ENCODE peak calls at places on chromosomes 13 and 19, in ten cellular contexts. W is aorta; F is naive thymus-derived CD4-positive, alpha-beta T cell; C is Caco-2; I is keratinocyte; U is A549; A is A673; L is CD8-positive, alpha-beta memory T cell; T is stomach; N is endodermal cell. Q is an unnamed sample.

GRCh38 chr13:86445584-86446140 is 646.4 kb upstream of the SLITRK6 start:
- DNase-seq in W (no peak), U (no peak), C (no peak), N (no peak), I (no peak), T (no peak), A (no peak), F (no peak), L (no peak), Q (no peak)

GRCh38 chr19:19385900-19386339 is 19.6 kb upstream of the GATAD2A start:
- DNase-seq in I (no peak), N (no peak), L (peak), W (peak), A (no peak), F (no peak), U (no peak), C (no peak), T (no peak), Q (no peak)

GRCh38 chr13:99614465-99614885 is 113.2 kb downstream of the TM9SF2 start:
- DNase-seq in N (peak), A (peak), U (peak), T (peak), C (peak), W (no peak), L (no peak), I (peak), F (no peak), Q (peak)

GRCh38 chr19:35135389-35135909 is 590 bp upstream of the LGI4 start:
- DNase-seq in N (peak), U (peak), C (peak), L (peak), W (peak), F (no peak), I (no peak), T (peak), A (peak), Q (peak)

GRCh38 chr13:56586966-56587365 is 553.8 kb upstream of the PRR20A start:
- DNase-seq in N (no peak), T (no peak), I (no peak), L (no peak), A (no peak), C (no peak), F (no peak), W (no peak), U (no peak), Q (no peak)

GRCh38 chr13:106651442-106651841 is 83.5 kb upstream of the ARGLU1 start:
- DNase-seq in T (no peak), W (no peak), N (no peak), A (no peak), L (no peak), C (no peak), F (no peak), U (no peak), I (no peak), Q (no peak)

GRCh38 chr13:79267560-79267959 is 138.5 kb downstream of the RBM26 start:
- DNase-seq in L (no peak), N (no peak), I (no peak), U (no peak), F (no peak), A (no peak), W (no peak), C (no peak), T (no peak), Q (no peak)

GRCh38 chr19:32823747-32824102 is 45.8 kb downstream of the SLC7A9 start:
- DNase-seq in U (no peak), L (no peak), N (no peak), W (no peak), C (no peak), T (no peak), I (no peak), A (no peak), F (no peak), Q (no peak)

GRCh38 chr13:108037348-108037747 is 178.0 kb downstream of the LIG4 start:
- DNase-seq in L (no peak), U (no peak), W (no peak), F (no peak), N (no peak), A (no peak), I (no peak), T (no peak), C (no peak), Q (no peak)

GRCh38 chr13:45209229-45209628 is 8.4 kb upstream of the KCTD4 start:
- DNase-seq in T (no peak), C (no peak), U (no peak), L (no peak), I (no peak), N (no peak), F (no peak), A (no peak), W (no peak), Q (no peak)

GRCh38 chr13:80339841-80340642 is 884 bp downstream of the SPRY2 start:
- DNase-seq in I (no peak), T (peak), L (no peak), A (no peak), W (peak), C (peak), N (peak), U (no peak), F (no peak), Q (peak)

GRCh38 chr13:81771948-81772347 is 1431.0 kb upstream of the SPRY2 start:
- DNase-seq in C (no peak), F (no peak), T (no peak), L (no peak), A (no peak), W (no peak), U (no peak), I (no peak), N (peak), Q (no peak)

GRCh38 chr13:76965759-76966421 is 17.6 kb downstream of the ACOD1 start:
- DNase-seq in C (no peak), I (no peak), N (no peak), T (peak), A (peak), W (peak), U (no peak), L (no peak), F (no peak), Q (no peak)

GRCh38 chr13:98878421-98879126 is 99.3 kb downstream of the DOCK9 start:
- DNase-seq in C (no peak), L (no peak), N (no peak), U (no peak), W (no peak), I (no peak), T (no peak), A (no peak), F (no peak), Q (no peak)

GRCh38 chr19:17623224-17623935 is 64.8 kb downstream of the UNC13A start:
- DNase-seq in C (no peak), U (no peak), A (no peak), F (no peak), I (no peak), N (no peak), W (no peak), T (no peak), L (no peak), Q (no peak)

GRCh38 chr13:43444085-43444484 is 342.7 kb downstream of the ENOX1 start:
- DNase-seq in I (no peak), L (no peak), W (no peak), A (no peak), T (no peak), N (no peak), C (no peak), F (no peak), U (no peak), Q (no peak)

GRCh38 chr19:53102701-53103140 is 501 bp downstream of the ZNF160 start:
- DNase-seq in F (peak), I (no peak), W (peak), L (peak), C (no peak), N (peak), A (peak), U (no peak), T (peak), Q (peak)

GRCh38 chr19:1526979-1527649 is 3.2 kb downstream of the PLK5 start:
- DNase-seq in F (no peak), W (no peak), I (no peak), N (no peak), L (no peak), A (no peak), U (no peak), C (no peak), T (no peak), Q (no peak)

GRCh38 chr19:35236638-35237400 is 8.3 kb upstream of the FAM187B start:
- DNase-seq in L (no peak), I (no peak), T (no peak), C (no peak), U (no peak), A (peak), N (no peak), W (no peak), F (no peak), Q (peak)

GRCh38 chr19:28150129-28150528 is 1062.8 kb downstream of the UQCRFS1 start:
- DNase-seq in T (no peak), L (no peak), W (no peak), C (no peak), N (peak), F (no peak), U (no peak), A (no peak), I (no peak), Q (no peak)

GRCh38 chr19:33063356-33064116 is 1.2 kb downstream of the RHPN2 start:
- DNase-seq in C (no peak), W (no peak), N (peak), I (no peak), F (no peak), U (no peak), A (peak), T (peak), L (no peak), Q (no peak)

GRCh38 chr13:33228645-33229445 is 56.7 kb downstream of the STARD13 start:
- DNase-seq in L (no peak), W (no peak), N (peak), U (peak), F (peak), T (no peak), I (no peak), A (peak), C (no peak), Q (peak)

GRCh38 chr13:79870123-79870522 is 389.2 kb downstream of the NDFIP2 start:
- DNase-seq in N (no peak), I (no peak), C (no peak), W (no peak), T (no peak), U (no peak), A (no peak), L (no peak), F (no peak), Q (no peak)

GRCh38 chr19:42010245-42011126 is 16.5 kb upstream of the ATP1A3 start:
- DNase-seq in F (no peak), W (no peak), N (no peak), C (no peak), L (no peak), T (no peak), A (peak), I (no peak), U (no peak), Q (no peak)

GRCh38 chr13:97627566-97627965 is 193.6 kb downstream of the RAP2A start:
- DNase-seq in I (no peak), U (no peak), N (peak), T (no peak), F (no peak), A (peak), W (peak), L (no peak), C (no peak), Q (no peak)

GRCh38 chr13:41019027-41019487 is at the start of gene ELF1:
- DNase-seq in L (peak), U (peak), N (no peak), I (peak), F (peak), C (peak), A (peak), T (peak), W (peak), Q (peak)

GRCh38 chr19:48715681-48716171 is 3.8 kb downstream of the MAMSTR start:
- DNase-seq in W (no peak), U (no peak), T (no peak), C (no peak), F (no peak), N (peak), A (no peak), L (no peak), I (no peak), Q (no peak)

GRCh38 chr13:54628383-54628782 is 1599.8 kb downstream of the OLFM4 start:
- DNase-seq in U (no peak), W (no peak), C (no peak), A (no peak), L (no peak), N (no peak), F (no peak), T (no peak), I (no peak), Q (no peak)

GRCh38 chr19:33449799-33450198 is 71.8 kb downstream of the PEPD start:
- DNase-seq in F (no peak), T (no peak), A (no peak), N (no peak), I (no peak), U (no peak), L (no peak), C (no peak), W (peak), Q (no peak)

GRCh38 chr19:41588497-41589209 is 12.7 kb downstream of the CEACAM21 start:
- DNase-seq in T (no peak), I (no peak), C (no peak), F (no peak), W (no peak), U (peak), L (no peak), A (peak), N (peak), Q (peak)

GRCh38 chr13:77784531-77784930 is 87.0 kb downstream of the SLAIN1 start:
- DNase-seq in W (no peak), C (no peak), T (no peak), N (no peak), L (no peak), F (no peak), I (no peak), A (peak), U (no peak), Q (no peak)

GRCh38 chr19:4896372-4896771 is 6.3 kb downstream of the ARRDC5 start:
- DNase-seq in U (no peak), I (no peak), N (no peak), W (no peak), A (no peak), T (peak), F (no peak), L (no peak), C (no peak), Q (no peak)
- H3K4me3 ChIP-seq in U (no peak), I (no peak), N (no peak), W (no peak), A (no peak), T (no peak), F (no peak), L (no peak), C (no peak), Q (no peak)

DNA sequence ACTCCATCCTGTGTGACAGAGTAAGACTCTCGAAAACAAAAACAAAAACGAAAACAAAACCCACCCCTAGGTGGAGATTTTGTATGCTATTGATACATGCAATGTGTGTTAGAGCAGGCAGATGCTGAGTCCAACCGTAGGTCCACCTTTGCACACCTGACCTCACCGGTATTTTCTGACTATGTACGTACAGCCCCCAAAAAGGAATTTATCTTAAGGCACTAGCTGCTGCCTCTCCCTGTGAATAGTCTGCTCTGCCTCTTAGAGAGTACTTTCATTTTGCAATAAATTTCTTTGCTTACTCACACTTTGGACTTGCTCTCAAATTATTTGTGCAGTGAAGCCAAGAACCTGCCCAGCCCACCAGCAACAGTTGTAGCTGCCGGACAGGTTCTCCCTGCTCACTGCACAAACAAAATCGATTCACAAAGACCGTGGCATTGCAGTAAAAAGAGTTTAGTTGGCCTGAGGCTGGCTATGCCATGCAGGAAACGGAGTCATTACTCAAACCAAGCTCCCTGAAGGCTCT is 8.2 kb upstream of the ZNF77 start:
- DNase-seq in N (no peak), I (peak), T (peak), W (no peak), A (no peak), L (no peak), C (peak), F (no peak), U (no peak), Q (peak)
- H3K4me3 ChIP-seq in N (no peak), I (peak), T (peak), W (no peak), A (no peak), L (no peak), C (peak), F (no peak), U (no peak), Q (no peak)

DNA sequence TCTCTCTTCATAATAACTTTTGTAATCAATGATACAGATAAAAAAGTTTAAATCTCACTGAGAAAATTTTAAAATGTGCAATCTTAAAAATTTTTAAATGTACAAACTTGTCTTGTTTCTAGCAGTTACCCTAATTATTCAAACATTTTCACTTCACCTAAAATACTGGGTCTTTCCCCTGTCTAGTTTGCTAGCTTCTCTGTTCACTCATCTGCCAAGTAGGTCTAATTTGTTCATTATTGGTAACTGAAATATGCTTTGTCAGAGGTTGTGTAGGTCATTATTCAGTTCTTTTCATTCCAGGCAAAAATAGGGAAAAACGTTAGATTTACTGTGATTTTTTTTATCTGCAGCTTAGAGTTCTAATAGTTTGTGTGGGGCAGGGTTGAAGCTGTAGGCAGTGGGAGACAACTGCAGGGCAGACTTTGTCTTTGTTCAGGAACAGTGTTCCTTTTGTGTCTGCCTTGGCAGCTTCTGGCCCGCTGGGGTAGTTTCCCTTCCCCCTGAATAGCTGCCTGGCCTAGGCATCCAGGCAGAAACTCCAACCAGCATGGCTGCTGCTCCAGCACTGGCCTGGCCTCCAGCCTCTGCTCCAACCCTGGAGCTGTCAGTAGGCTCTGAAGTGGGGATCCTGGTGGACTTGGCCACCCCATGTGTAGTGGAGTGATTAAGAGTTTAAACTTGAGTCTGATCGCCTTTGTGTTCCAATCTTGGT is 48.5 kb downstream of the WDFY2 start:
- DNase-seq in W (no peak), F (no peak), N (peak), A (peak), I (no peak), C (no peak), T (no peak), U (no peak), L (no peak), Q (no peak)
- H3K4me3 ChIP-seq in W (no peak), F (no peak), N (no peak), A (no peak), I (no peak), C (no peak), T (no peak), U (no peak), L (no peak), Q (no peak)

DNA sequence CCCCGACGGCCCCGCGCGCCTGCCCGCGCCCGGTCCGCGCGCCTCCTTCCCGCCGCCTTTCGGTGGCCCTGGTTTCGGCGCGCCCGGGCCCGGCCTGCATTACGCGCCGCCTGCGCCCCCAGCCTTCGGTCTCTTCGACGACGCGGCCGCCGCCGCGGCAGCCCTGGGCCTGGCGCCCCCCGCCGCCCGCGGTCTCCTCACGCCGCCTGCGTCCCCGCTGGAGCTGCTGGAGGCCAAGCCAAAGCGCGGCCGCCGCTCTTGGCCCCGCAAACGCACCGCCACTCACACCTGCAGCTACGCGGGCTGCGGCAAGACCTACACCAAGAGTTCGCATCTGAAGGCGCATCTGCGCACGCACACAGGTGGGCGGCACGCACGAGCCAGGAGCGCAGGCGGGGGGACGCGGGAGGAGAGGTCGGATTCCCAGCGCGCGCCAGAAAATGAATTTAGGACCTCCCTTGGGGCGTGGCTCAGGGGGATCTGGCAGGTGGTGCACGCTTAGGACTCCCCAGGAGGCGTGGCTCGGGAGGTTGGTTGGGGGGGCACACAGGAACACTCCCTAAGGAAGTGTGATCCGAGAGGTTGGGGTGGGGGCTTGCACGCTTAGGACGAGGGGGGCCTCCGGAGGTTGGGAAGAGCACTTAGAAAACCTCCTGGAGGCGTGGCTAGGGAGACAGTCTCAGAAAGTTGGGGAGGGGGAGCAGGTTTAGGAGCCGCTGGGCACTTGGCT is 1.2 kb downstream of the KLF2 start:
- DNase-seq in F (peak), W (peak), C (no peak), U (no peak), L (peak), A (peak), N (peak), T (no peak), I (no peak), Q (peak)
- H3K4me3 ChIP-seq in F (peak), W (peak), C (no peak), U (peak), L (peak), A (peak), N (peak), T (peak), I (no peak), Q (peak)

DNA sequence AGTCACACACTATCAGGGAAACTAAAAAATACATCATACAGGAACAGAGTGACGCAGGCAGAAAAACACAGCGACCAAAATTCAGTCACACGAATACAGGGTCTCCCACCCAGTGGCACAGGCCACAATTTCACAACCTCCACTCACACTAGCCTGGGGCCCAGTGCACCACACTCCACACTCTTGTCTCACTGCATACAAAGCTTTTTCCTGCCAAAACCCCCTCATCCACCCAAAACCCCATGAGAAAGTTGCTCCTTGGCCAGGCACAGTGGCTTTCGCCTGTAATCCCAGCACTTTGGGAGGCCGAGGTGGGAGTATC is 1.2 kb downstream of the S1PR5 start:
- DNase-seq in N (no peak), I (no peak), C (no peak), U (no peak), L (peak), W (no peak), A (no peak), F (no peak), T (no peak), Q (no peak)
- H3K4me3 ChIP-seq in N (no peak), I (peak), C (no peak), U (no peak), L (peak), W (no peak), A (no peak), F (peak), T (no peak), Q (no peak)

DNA sequence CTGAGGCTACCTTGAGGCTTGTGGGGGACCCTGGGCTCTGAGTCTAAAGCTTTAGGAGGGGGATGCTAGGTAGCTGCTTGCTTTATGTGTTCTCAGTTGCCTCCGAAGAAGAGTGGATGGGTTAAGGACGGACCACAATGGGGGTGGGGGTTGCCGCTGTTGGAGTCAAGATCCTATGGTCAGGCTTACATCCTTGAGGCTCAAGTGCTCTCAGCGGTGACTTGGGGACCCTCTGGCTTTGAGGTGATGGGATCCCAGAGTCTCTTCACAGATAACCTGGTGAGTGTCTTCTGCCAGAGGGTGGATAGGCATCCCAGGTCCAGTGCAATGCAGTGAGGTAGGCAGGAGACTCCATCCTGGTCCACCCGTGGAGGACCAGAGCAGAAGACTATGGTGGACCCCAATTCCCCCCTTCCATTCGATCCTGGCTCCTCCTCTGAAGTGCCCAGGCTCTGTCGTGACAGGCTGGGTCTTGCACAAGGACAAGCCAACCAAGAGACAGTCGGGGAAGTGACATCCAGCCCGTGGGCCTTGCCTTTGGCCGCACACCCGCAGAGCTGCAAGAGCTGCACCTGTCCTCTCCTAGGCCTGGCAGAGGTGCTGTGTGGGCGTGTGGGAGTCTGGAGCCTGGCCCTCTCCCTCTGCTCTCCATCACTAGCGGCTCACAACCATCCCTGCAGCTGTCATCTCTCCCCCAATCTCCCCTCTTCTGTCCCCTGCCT is 3.3 kb downstream of the ZNF784 start:
- DNase-seq in T (no peak), F (no peak), C (no peak), U (no peak), N (no peak), L (no peak), I (no peak), W (no peak), A (no peak), Q (no peak)
- H3K4me3 ChIP-seq in T (no peak), F (no peak), C (no peak), U (no peak), N (no peak), L (no peak), I (no peak), W (no peak), A (no peak), Q (no peak)